ENCODE peak calls at places on chromosome 18, in eight cellular contexts. One of them, this sample, is unnamed.

GRCh38 chr18:76993085-76993382 is 139.5 kb downstream of the MBP start:
- DNase-seq in endothelial cell of umbilical vein: no peak
- DNase-seq in ovary: no peak
- DNase-seq in uterus: no peak
- DNase-seq in body of pancreas: no peak
- DNase-seq in testis: no peak
- DNase-seq in Peyer's patch: no peak
- DNase-seq in lower leg skin: no peak
- DNase-seq in this sample: no peak

GRCh38 chr18:46567196-46567595 is 89.8 kb downstream of the LOXHD1 start:
- DNase-seq in Peyer's patch: no peak
- DNase-seq in lower leg skin: no peak
- DNase-seq in ovary: no peak
- DNase-seq in body of pancreas: no peak
- DNase-seq in testis: no peak
- DNase-seq in uterus: no peak
- DNase-seq in endothelial cell of umbilical vein: no peak
- DNase-seq in this sample: no peak

GRCh38 chr18:12726774-12727550 is 24.1 kb downstream of the PSMG2 start:
- DNase-seq in Peyer's patch: no peak
- DNase-seq in testis: peak; percentile 85
- DNase-seq in uterus: peak; percentile 30
- DNase-seq in ovary: peak; percentile 59
- DNase-seq in endothelial cell of umbilical vein: peak; percentile 81
- DNase-seq in lower leg skin: peak; percentile 61
- DNase-seq in body of pancreas: peak; percentile 58
- DNase-seq in this sample: peak; percentile 79

GRCh38 chr18:68316636-68317035 is 398.3 kb downstream of the TMX3 start:
- DNase-seq in endothelial cell of umbilical vein: peak; percentile 4
- DNase-seq in uterus: no peak
- DNase-seq in Peyer's patch: no peak
- DNase-seq in testis: no peak
- DNase-seq in lower leg skin: no peak
- DNase-seq in body of pancreas: no peak
- DNase-seq in ovary: no peak
- DNase-seq in this sample: no peak

GRCh38 chr18:79496978-79497637 is 101.4 kb downstream of the NFATC1 start:
- DNase-seq in body of pancreas: peak; percentile 32
- DNase-seq in endothelial cell of umbilical vein: no peak
- DNase-seq in uterus: peak; percentile 63
- DNase-seq in testis: no peak
- DNase-seq in lower leg skin: peak; percentile 76
- DNase-seq in Peyer's patch: peak; percentile 43
- DNase-seq in ovary: peak; percentile 31
- DNase-seq in this sample: peak; percentile 38

GRCh38 chr18:44742741-44743311 is 62.1 kb downstream of the SETBP1 start:
- DNase-seq in testis: peak; percentile 80
- DNase-seq in Peyer's patch: no peak
- DNase-seq in endothelial cell of umbilical vein: no peak
- DNase-seq in body of pancreas: peak; percentile 51
- DNase-seq in ovary: peak; percentile 93
- DNase-seq in lower leg skin: no peak
- DNase-seq in uterus: peak; percentile 76
- DNase-seq in this sample: peak; percentile 44

GRCh38 chr18:7417742-7418141 is 149.4 kb upstream of the PTPRM start:
- DNase-seq in body of pancreas: no peak
- DNase-seq in lower leg skin: no peak
- DNase-seq in testis: no peak
- DNase-seq in ovary: no peak
- DNase-seq in uterus: no peak
- DNase-seq in Peyer's patch: no peak
- DNase-seq in endothelial cell of umbilical vein: no peak
- DNase-seq in this sample: no peak

GRCh38 chr18:25164837-25165791 is 186.9 kb downstream of the ZNF521 start:
- DNase-seq in uterus: no peak
- DNase-seq in lower leg skin: peak; percentile 84
- DNase-seq in Peyer's patch: no peak
- DNase-seq in ovary: no peak
- DNase-seq in body of pancreas: no peak
- DNase-seq in endothelial cell of umbilical vein: peak; percentile 63
- DNase-seq in testis: peak; percentile 18
- DNase-seq in this sample: no peak

GRCh38 chr18:13447621-13448020 is 229.1 kb downstream of the LDLRAD4 start:
- DNase-seq in uterus: no peak
- DNase-seq in body of pancreas: no peak
- DNase-seq in ovary: no peak
- DNase-seq in endothelial cell of umbilical vein: peak; percentile 56
- DNase-seq in Peyer's patch: no peak
- DNase-seq in testis: no peak
- DNase-seq in lower leg skin: peak; percentile 87
- DNase-seq in this sample: no peak

GRCh38 chr18:77341527-77341926 is 91.9 kb downstream of the GALR1 start:
- DNase-seq in body of pancreas: no peak
- DNase-seq in endothelial cell of umbilical vein: no peak
- DNase-seq in ovary: no peak
- DNase-seq in testis: no peak
- DNase-seq in uterus: no peak
- DNase-seq in Peyer's patch: no peak
- DNase-seq in lower leg skin: no peak
- DNase-seq in this sample: no peak

DNA sequence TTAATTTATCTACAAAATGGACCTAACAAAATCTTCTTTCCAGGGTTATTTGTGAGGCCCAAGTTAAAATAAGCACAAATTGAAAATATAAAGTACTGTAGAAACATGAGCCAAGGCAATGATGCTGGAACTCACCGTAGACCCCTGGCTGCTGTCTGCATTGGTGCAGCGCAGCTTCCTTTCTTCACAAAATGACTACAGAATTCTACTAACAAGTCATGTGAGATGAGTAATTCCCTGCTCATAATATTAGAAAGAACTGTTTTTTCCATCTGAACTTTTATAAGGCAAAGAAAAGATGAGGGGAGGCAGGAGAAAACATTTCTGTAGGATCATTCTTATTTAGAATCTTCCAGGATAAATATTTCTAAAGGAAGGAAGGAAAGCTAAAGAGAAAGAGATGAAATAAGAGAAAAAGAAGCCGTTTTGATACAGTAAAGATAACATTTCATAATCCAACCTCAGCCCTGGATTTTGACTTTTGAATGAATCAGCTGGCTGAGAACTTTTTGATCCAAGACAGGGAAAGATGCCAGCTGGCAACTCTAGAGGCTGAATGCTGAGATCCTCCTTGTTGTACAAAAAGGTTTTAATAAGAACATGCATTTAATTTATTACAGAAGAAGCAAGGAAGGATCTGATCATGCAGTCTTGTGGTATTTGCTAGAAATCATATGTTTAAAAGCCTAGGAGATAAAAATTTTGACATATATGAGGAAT is 183.9 kb upstream of the KLHL14 start:
- DNase-seq in Peyer's patch: no peak
- DNase-seq in endothelial cell of umbilical vein: peak; percentile 61
- DNase-seq in testis: peak; percentile 33
- DNase-seq in ovary: no peak
- DNase-seq in body of pancreas: no peak
- DNase-seq in lower leg skin: no peak
- DNase-seq in uterus: no peak
- DNase-seq in this sample: peak; percentile 66
- TF ChIP-seq CTCF in Peyer's patch: no peak
- TF ChIP-seq CTCF in endothelial cell of umbilical vein: no peak
- TF ChIP-seq CTCF in testis: no peak
- TF ChIP-seq CTCF in ovary: no peak
- TF ChIP-seq CTCF in body of pancreas: no peak
- TF ChIP-seq CTCF in lower leg skin: no peak
- TF ChIP-seq CTCF in uterus: no peak
- TF ChIP-seq CTCF in this sample: no peak

GRCh38 chr18:8800445-8800844 is 95.1 kb downstream of the MTCL1 start:
- DNase-seq in body of pancreas: no peak
- DNase-seq in testis: no peak
- DNase-seq in uterus: no peak
- DNase-seq in lower leg skin: no peak
- DNase-seq in Peyer's patch: no peak
- DNase-seq in endothelial cell of umbilical vein: peak; percentile 24
- DNase-seq in ovary: no peak
- DNase-seq in this sample: no peak

GRCh38 chr18:8801263-8801901 is 96.0 kb downstream of the MTCL1 start:
- DNase-seq in endothelial cell of umbilical vein: no peak
- DNase-seq in testis: no peak
- DNase-seq in Peyer's patch: no peak
- DNase-seq in body of pancreas: no peak
- DNase-seq in lower leg skin: no peak
- DNase-seq in ovary: no peak
- DNase-seq in uterus: no peak
- DNase-seq in this sample: no peak

GRCh38 chr18:8799593-8799992 is 94.2 kb downstream of the MTCL1 start:
- DNase-seq in Peyer's patch: no peak
- DNase-seq in testis: no peak
- DNase-seq in endothelial cell of umbilical vein: no peak
- DNase-seq in uterus: no peak
- DNase-seq in body of pancreas: no peak
- DNase-seq in lower leg skin: no peak
- DNase-seq in ovary: no peak
- DNase-seq in this sample: no peak

GRCh38 chr18:8800041-8800441 is 94.7 kb downstream of the MTCL1 start:
- DNase-seq in testis: peak; percentile 83
- DNase-seq in ovary: no peak
- DNase-seq in uterus: no peak
- DNase-seq in lower leg skin: no peak
- DNase-seq in Peyer's patch: no peak
- DNase-seq in endothelial cell of umbilical vein: no peak
- DNase-seq in body of pancreas: peak; percentile 87
- DNase-seq in this sample: no peak

DNA sequence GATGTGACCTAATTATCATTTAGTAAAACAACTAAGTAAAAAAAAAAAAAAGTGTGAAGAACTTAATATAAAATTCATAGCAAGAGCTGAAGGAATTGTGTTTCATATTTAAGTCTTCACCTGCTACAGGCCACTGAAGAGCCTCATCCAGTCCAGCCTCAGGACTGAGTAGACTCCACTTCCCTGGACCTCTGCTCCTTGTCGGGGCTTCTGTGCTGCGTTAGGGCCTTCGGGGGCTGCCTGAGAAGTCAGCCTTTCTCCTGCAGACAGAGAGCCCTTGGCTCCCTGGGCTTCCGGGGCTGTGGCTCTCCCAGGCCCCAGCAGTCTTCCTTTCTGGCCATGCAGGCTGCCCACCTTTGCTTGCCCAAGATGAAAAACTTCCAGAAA is 95.5 kb downstream of the MTCL1 start:
- DNase-seq in testis: no peak
- DNase-seq in body of pancreas: no peak
- DNase-seq in endothelial cell of umbilical vein: no peak
- DNase-seq in lower leg skin: no peak
- DNase-seq in ovary: no peak
- DNase-seq in Peyer's patch: no peak
- DNase-seq in uterus: no peak
- DNase-seq in this sample: no peak
- TF ChIP-seq POLR2A in testis: no peak
- TF ChIP-seq POLR2A in body of pancreas: no peak
- TF ChIP-seq POLR2A in endothelial cell of umbilical vein: no peak
- TF ChIP-seq POLR2A in lower leg skin: no peak
- TF ChIP-seq POLR2A in ovary: no peak
- TF ChIP-seq POLR2A in Peyer's patch: no peak
- TF ChIP-seq POLR2A in uterus: no peak
- TF ChIP-seq POLR2A in this sample: no peak

GRCh38 chr18:56473400-56474059 is 164.9 kb downstream of the TXNL1 start:
- DNase-seq in endothelial cell of umbilical vein: no peak
- DNase-seq in Peyer's patch: no peak
- DNase-seq in uterus: no peak
- DNase-seq in testis: no peak
- DNase-seq in lower leg skin: no peak
- DNase-seq in body of pancreas: no peak
- DNase-seq in ovary: no peak
- DNase-seq in this sample: no peak

GRCh38 chr18:56469582-56469981 is 168.8 kb downstream of the TXNL1 start:
- DNase-seq in uterus: no peak
- DNase-seq in lower leg skin: no peak
- DNase-seq in testis: no peak
- DNase-seq in Peyer's patch: no peak
- DNase-seq in endothelial cell of umbilical vein: no peak
- DNase-seq in ovary: no peak
- DNase-seq in body of pancreas: no peak
- DNase-seq in this sample: no peak

GRCh38 chr18:56470679-56471345 is 167.6 kb downstream of the TXNL1 start:
- DNase-seq in Peyer's patch: no peak
- DNase-seq in body of pancreas: no peak
- DNase-seq in lower leg skin: no peak
- DNase-seq in ovary: peak; percentile 22
- DNase-seq in endothelial cell of umbilical vein: no peak
- DNase-seq in testis: peak; percentile 32
- DNase-seq in uterus: no peak
- DNase-seq in this sample: no peak

DNA sequence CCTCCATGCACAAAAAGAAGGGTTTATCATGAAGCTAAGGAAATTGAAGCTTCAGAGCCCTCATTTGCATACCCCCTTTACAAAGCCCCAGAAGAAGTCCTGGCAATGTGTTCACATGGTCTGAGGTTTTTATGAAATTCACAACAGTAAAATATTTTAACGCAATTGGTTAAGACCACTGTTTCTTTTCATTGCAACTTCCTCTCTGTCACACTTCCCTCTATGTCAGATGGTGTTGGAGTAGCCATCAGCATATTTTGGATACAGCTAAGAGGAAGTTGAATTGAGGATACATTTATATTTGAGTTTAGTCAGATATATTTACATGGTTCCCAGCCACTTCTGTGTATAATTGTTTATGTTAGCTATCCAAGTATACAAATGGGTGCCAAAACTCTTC is 170.0 kb downstream of the TXNL1 start:
- DNase-seq in lower leg skin: no peak
- DNase-seq in body of pancreas: no peak
- DNase-seq in Peyer's patch: no peak
- DNase-seq in endothelial cell of umbilical vein: no peak
- DNase-seq in testis: no peak
- DNase-seq in uterus: no peak
- DNase-seq in ovary: no peak
- DNase-seq in this sample: no peak
- TF ChIP-seq CTCF in lower leg skin: no peak
- TF ChIP-seq CTCF in body of pancreas: no peak
- TF ChIP-seq CTCF in Peyer's patch: no peak
- TF ChIP-seq CTCF in endothelial cell of umbilical vein: no peak
- TF ChIP-seq CTCF in testis: no peak
- TF ChIP-seq CTCF in uterus: no peak
- TF ChIP-seq CTCF in ovary: no peak
- TF ChIP-seq CTCF in this sample: no peak

DNA sequence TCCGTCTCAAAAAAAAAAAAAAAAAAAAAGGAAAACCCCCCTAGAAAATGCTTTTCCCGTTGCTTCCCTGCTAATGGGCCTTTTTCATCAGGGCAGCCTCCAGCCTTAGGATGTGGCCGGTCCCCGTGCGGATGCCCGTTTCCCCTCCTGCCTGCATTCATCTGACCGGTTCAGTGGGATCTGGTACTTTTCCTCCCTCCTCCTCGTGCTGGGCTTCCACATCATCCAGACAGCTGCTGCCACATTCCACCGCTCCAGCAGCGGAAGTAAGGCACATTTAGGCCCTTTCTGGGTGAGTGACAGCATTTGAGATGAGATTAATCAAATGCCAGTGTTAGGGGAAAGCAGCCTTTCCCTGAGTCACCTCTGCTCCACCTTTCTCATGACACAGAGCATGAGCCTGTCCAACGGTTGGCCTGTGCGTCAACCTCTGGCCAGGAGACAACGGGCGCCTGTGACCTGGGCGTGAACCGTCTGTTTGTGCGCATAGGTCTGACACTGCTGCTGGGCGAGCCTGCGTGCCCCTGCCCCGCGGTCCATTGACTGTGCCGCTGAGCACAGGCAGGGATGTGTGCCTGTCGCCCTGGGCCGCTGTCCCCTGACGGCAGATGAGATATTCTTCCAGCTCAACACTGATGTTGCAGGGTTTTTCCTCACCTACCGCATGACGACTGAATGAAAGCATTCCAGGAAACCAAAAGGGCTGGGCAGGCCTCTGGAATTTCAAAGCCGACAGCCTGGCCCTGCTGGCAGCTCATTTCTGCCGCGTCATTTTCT is 174.0 kb downstream of the TGIF1 start:
- DNase-seq in Peyer's patch: peak; percentile 89
- DNase-seq in testis: peak; percentile 62
- DNase-seq in endothelial cell of umbilical vein: peak; percentile 84
- DNase-seq in body of pancreas: peak; percentile 79
- DNase-seq in lower leg skin: peak; percentile 95
- DNase-seq in uterus: peak; percentile 66
- DNase-seq in ovary: peak; percentile 64
- DNase-seq in this sample: peak; percentile 80
- TF ChIP-seq POLR2A in Peyer's patch: peak; percentile 75
- TF ChIP-seq POLR2A in testis: no peak
- TF ChIP-seq POLR2A in endothelial cell of umbilical vein: peak; percentile 50
- TF ChIP-seq POLR2A in body of pancreas: peak; percentile 46
- TF ChIP-seq POLR2A in lower leg skin: no peak
- TF ChIP-seq POLR2A in uterus: no peak
- TF ChIP-seq POLR2A in ovary: no peak
- TF ChIP-seq POLR2A in this sample: peak; percentile 22

This sample was measured in adrenal gland.